ENCODE peak calls at places on chromosome X, in five cellular contexts. G, Z, B, P and F are unnamed samples.

GRCh38 chrX:123959281-123960063 is 2.0 kb upstream of the STAG2 start:
- DNase-seq in G (peak; percentile 37), Z (peak; percentile 1), B (peak; percentile 80), P (peak; percentile 35), F (peak; percentile 31)

GRCh38 chrX:42678133-42678532 is 99.8 kb downstream of the PPP1R2C start:
- DNase-seq in G (peak; percentile 35), Z (no peak), B (no peak), P (peak; percentile 3), F (no peak)

GRCh38 chrX:12929701-12930100 is 23.3 kb downstream of the TLR8 start:
- DNase-seq in G (no peak), Z (no peak), B (no peak), P (no peak), F (no peak)

GRCh38 chrX:302975-303374 is 15.6 kb downstream of the GTPBP6 start:
- DNase-seq in G (no peak), Z (no peak), B (no peak), P (no peak), F (no peak)

GRCh38 chrX:65932173-65933084 is 107.5 kb downstream of the VSIG4 start:
- DNase-seq in G (peak; percentile 22), Z (no peak), B (no peak), P (no peak), F (no peak)

GRCh38 chrX:112051546-112051945 is 31.0 kb downstream of the TRPC5 start:
- DNase-seq in G (no peak), Z (no peak), B (no peak), P (no peak), F (no peak)

GRCh38 chrX:134294548-134294947 is 57.6 kb downstream of the CCDC160 start:
- DNase-seq in G (no peak), Z (no peak), B (no peak), P (peak; percentile 1), F (no peak)

GRCh38 chrX:150544222-150544787 is 24.1 kb upstream of the MTM1 start:
- DNase-seq in G (peak; percentile 13), Z (no peak), B (no peak), P (no peak), F (no peak)

GRCh38 chrX:118325453-118325852 is 20.5 kb upstream of the WDR44 start:
- DNase-seq in G (no peak), Z (no peak), B (no peak), P (peak; percentile 1), F (no peak)

GRCh38 chrX:146278381-146278780 is 460.8 kb downstream of the SLITRK2 start:
- DNase-seq in G (peak; percentile 3), Z (no peak), B (no peak), P (no peak), F (no peak)

GRCh38 chrX:34915463-34916225 is 27.0 kb upstream of the FAM47B start:
- DNase-seq in G (peak; percentile 42), Z (no peak), B (no peak), P (no peak), F (no peak)

GRCh38 chrX:112844250-112844649 is 3.6 kb upstream of the AMOT start:
- DNase-seq in G (no peak), Z (no peak), B (no peak), P (no peak), F (no peak)

GRCh38 chrX:13044441-13044840 is at the start of gene FAM9C:
- DNase-seq in G (no peak), Z (no peak), B (no peak), P (no peak), F (no peak)

GRCh38 chrX:131763674-131764073 is 219.8 kb downstream of the OR13H1 start:
- DNase-seq in G (no peak), Z (no peak), B (no peak), P (no peak), F (peak; percentile 20)

GRCh38 chrX:77451041-77451440 is 3.9 kb downstream of the FGF16 start:
- DNase-seq in G (no peak), Z (no peak), B (no peak), P (peak; percentile 39), F (no peak)

GRCh38 chrX:95764972-95765451 is 919.6 kb upstream of the DIAPH2 start:
- DNase-seq in G (peak; percentile 0), Z (no peak), B (no peak), P (peak; percentile 49), F (no peak)

GRCh38 chrX:123330229-123330942 is 146.3 kb downstream of the GRIA3 start:
- DNase-seq in G (no peak), Z (no peak), B (no peak), P (no peak), F (no peak)

GRCh38 chrX:28225508-28225907 is 244.3 kb upstream of the DCAF8L1 start:
- DNase-seq in G (peak; percentile 9), Z (no peak), B (no peak), P (no peak), F (no peak)

GRCh38 chrX:133550665-133551064 is 135.4 kb upstream of the GPC4 start:
- DNase-seq in G (no peak), Z (no peak), B (no peak), P (no peak), F (no peak)

GRCh38 chrX:153343674-153344073 is 9.7 kb downstream of the ZNF275 start:
- DNase-seq in G (no peak), Z (no peak), B (no peak), P (no peak), F (no peak)

GRCh38 chrX:107716816-107717700 is 58.5 kb downstream of the TSC22D3 start:
- DNase-seq in G (peak; percentile 90), Z (peak; percentile 83), B (peak; percentile 96), P (peak; percentile 84), F (peak; percentile 74)

GRCh38 chrX:46130246-46130645 is 415.0 kb downstream of the ZNF674 start:
- DNase-seq in G (no peak), Z (no peak), B (no peak), P (no peak), F (no peak)

GRCh38 chrX:386239-386767 is 404 bp downstream of the PPP2R3B start:
- DNase-seq in G (peak; percentile 2), Z (no peak), B (no peak), P (no peak), F (no peak)

GRCh38 chrX:102651968-102652744 is 873 bp downstream of the GPRASP1 start:
- DNase-seq in G (peak; percentile 14), Z (peak; percentile 38), B (peak; percentile 69), P (peak; percentile 18), F (no peak)

GRCh38 chrX:69079278-69079677 is 86.0 kb downstream of the PJA1 start:
- DNase-seq in G (no peak), Z (no peak), B (no peak), P (no peak), F (no peak)

GRCh38 chrX:54807524-54808108 is at the start of gene MAGED2:
- DNase-seq in G (no peak), Z (peak; percentile 49), B (peak; percentile 77), P (peak; percentile 68), F (peak; percentile 1)

GRCh38 chrX:115452256-115452655 is 108.7 kb upstream of the PLS3 start:
- DNase-seq in G (no peak), Z (no peak), B (no peak), P (peak; percentile 35), F (no peak)

GRCh38 chrX:18353931-18354368 is 538 bp downstream of the SCML2 start:
- DNase-seq in G (no peak), Z (peak; percentile 1), B (no peak), P (no peak), F (peak; percentile 10)

GRCh38 chrX:97026406-97026805 is 142.7 kb downstream of the RPA4 start:
- DNase-seq in G (no peak), Z (no peak), B (no peak), P (peak; percentile 49), F (no peak)

GRCh38 chrX:32116047-32116446 is 1044.2 kb upstream of the FTHL17 start:
- DNase-seq in G (no peak), Z (no peak), B (no peak), P (no peak), F (no peak)

GRCh38 chrX:34961662-34962061 is 19.1 kb downstream of the FAM47B start:
- DNase-seq in G (no peak), Z (no peak), B (no peak), P (no peak), F (no peak)

GRCh38 chrX:39716802-39717540 is 380.8 kb downstream of the BCOR start:
- DNase-seq in G (no peak), Z (no peak), B (no peak), P (no peak), F (no peak)
- H3K27ac ChIP-seq in G (no peak overlapping the region), Z (no peak overlapping the region), B (no peak overlapping the region), P (no peak overlapping the region), F (no peak overlapping the region)

GRCh38 chrX:154435171-154435733 is 1.7 kb upstream of the GDI1 start:
- DNase-seq in G (no peak), Z (no peak), B (no peak), P (no peak), F (no peak)

GRCh38 chrX:154436290-154436596 is 711 bp upstream of the GDI1 start:
- DNase-seq in G (no peak), Z (no peak), B (no peak), P (no peak), F (no peak)

GRCh38 chrX:154437971-154438893 is 1.3 kb downstream of the GDI1 start:
- DNase-seq in G (no peak), Z (no peak), B (no peak), P (no peak), F (no peak)

GRCh38 chrX:154437398-154437752 is 421 bp downstream of the GDI1 start:
- DNase-seq in G (no peak), Z (no peak), B (no peak), P (no peak), F (no peak)

GRCh38 chrX:154436597-154437397 is at the start of gene GDI1:
- DNase-seq in G (peak; percentile 22), Z (peak; percentile 61), B (peak; percentile 74), P (no peak), F (peak; percentile 38)
- H3K27ac ChIP-seq in G (peak within 1 kb of the TSS; percentile 86), Z (peak within 1 kb of the TSS; percentile 31), B (peak within 1 kb of the TSS; percentile 92), P (peak within 1 kb of the TSS; percentile 55), F (peak within 1 kb of the TSS; percentile 82)

DNA sequence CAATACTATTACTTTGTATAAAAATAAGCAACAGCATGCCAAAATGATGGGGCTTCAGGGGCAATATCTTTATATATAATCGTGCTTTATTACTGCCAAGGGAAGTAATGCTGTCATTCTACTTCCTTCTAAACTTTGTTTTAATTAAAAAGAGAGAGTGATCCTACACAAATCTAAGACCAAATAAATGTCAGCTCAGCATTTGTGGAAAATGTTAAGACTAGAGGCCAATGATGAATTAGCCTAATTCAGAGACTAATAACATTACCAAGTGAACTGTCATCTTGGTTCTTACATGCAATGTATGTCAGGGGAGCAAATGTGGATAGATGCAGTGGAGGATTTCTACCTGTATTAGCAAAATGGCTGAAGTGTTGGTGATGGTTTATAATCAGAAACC is 166.4 kb upstream of the PTCHD1 start:
- DNase-seq in G (no peak), Z (no peak), B (no peak), P (no peak), F (no peak)
- H3K27ac ChIP-seq in G (no peak overlapping the region), Z (no peak overlapping the region), B (no peak overlapping the region), P (no peak overlapping the region), F (no peak overlapping the region)

DNA sequence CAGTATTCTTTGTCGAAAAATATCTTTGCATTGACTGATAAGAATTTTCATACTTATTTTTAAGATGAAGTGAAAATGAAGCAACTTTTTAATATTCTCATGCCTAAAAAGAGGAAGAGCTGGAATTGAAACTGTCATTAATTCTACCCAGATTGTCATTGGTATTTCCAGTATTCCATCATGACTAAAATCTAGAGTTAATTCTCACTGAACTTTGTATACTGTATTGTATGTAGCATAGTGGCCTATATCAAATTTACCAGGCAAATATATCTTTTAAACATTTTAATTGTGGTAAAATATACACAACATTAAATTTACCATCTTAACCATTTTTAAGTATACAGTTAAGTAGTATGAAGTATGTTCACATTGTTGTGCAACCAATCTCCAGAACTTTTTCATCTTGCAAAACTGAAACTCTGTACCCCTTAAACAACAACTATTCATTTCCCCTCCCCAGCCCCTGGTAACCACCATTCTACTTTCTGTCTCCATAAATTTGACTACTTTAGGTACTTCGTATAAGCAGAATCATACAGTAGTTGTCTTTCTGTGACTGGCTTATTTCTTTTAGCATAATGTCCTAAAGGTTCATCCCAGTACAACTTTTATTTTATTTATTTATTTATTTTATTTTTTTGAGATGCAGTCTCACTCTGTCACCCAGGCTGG is 24.3 kb upstream of the ZNF41 start:
- DNase-seq in G (no peak), Z (no peak), B (no peak), P (no peak), F (no peak)
- H3K27ac ChIP-seq in G (no peak overlapping the region), Z (no peak overlapping the region), B (no peak overlapping the region), P (no peak overlapping the region), F (no peak overlapping the region)